ENCODE peak calls at places on chromosomes 6 and 20, in six cellular contexts. One of them, this sample, is unnamed.

GRCh38 chr6:135346747-135347146 is 150.8 kb downstream of the AHI1 start:
- DNase-seq in glomerular endothelial cell: no peak
- DNase-seq in AG08396: no peak
- DNase-seq in NCI-H524: no peak
- DNase-seq in GM23338: no peak
- DNase-seq in RPMI8226: no peak
- DNase-seq in this sample: no peak

GRCh38 chr20:59154317-59155013 is 9.2 kb upstream of the ZNF831 start:
- DNase-seq in NCI-H524: no peak
- DNase-seq in glomerular endothelial cell: no peak
- DNase-seq in RPMI8226: no peak
- DNase-seq in AG08396: no peak
- DNase-seq in GM23338: no peak
- DNase-seq in this sample: no peak

GRCh38 chr6:79610301-79611009 is 20.7 kb upstream of the SH3BGRL2 start:
- DNase-seq in NCI-H524: no peak
- DNase-seq in GM23338: no peak
- DNase-seq in RPMI8226: no peak
- DNase-seq in glomerular endothelial cell: no peak
- DNase-seq in AG08396: no peak
- DNase-seq in this sample: no peak

GRCh38 chr20:48932375-48932941 is 10.9 kb downstream of the ARFGEF2 start:
- DNase-seq in RPMI8226: no peak
- DNase-seq in NCI-H524: no peak
- DNase-seq in GM23338: no peak
- DNase-seq in AG08396: peak
- DNase-seq in glomerular endothelial cell: no peak
- DNase-seq in this sample: no peak

GRCh38 chr6:30891816-30892553 is 7.7 kb downstream of the DDR1 start:
- DNase-seq in AG08396: no peak
- DNase-seq in RPMI8226: no peak
- DNase-seq in NCI-H524: no peak
- DNase-seq in GM23338: no peak
- DNase-seq in glomerular endothelial cell: no peak
- DNase-seq in this sample: no peak

GRCh38 chr6:16430661-16431089 is 192.3 kb downstream of the GMPR start:
- DNase-seq in glomerular endothelial cell: no peak
- DNase-seq in RPMI8226: no peak
- DNase-seq in NCI-H524: no peak
- DNase-seq in AG08396: no peak
- DNase-seq in GM23338: no peak
- DNase-seq in this sample: no peak

GRCh38 chr20:37202267-37202943 is 23.1 kb upstream of the MROH8 start:
- DNase-seq in AG08396: peak
- DNase-seq in glomerular endothelial cell: no peak
- DNase-seq in RPMI8226: peak
- DNase-seq in NCI-H524: peak
- DNase-seq in GM23338: peak
- DNase-seq in this sample: peak

GRCh38 chr6:138724015-138724414 is 49.6 kb upstream of the CCDC28A start:
- DNase-seq in RPMI8226: no peak
- DNase-seq in NCI-H524: no peak
- DNase-seq in glomerular endothelial cell: no peak
- DNase-seq in GM23338: no peak
- DNase-seq in AG08396: no peak
- DNase-seq in this sample: peak

GRCh38 chr6:168212322-168212721 is 107.3 kb downstream of the DACT2 start:
- DNase-seq in glomerular endothelial cell: no peak
- DNase-seq in AG08396: no peak
- DNase-seq in RPMI8226: no peak
- DNase-seq in GM23338: no peak
- DNase-seq in NCI-H524: no peak
- DNase-seq in this sample: no peak

GRCh38 chr6:113697642-113698410 is 159.3 kb upstream of the MARCKS start:
- DNase-seq in RPMI8226: no peak
- DNase-seq in AG08396: peak
- DNase-seq in glomerular endothelial cell: no peak
- DNase-seq in NCI-H524: no peak
- DNase-seq in GM23338: no peak
- DNase-seq in this sample: no peak

GRCh38 chr6:157314705-157315321 is 8.5 kb downstream of the TMEM242 start:
- DNase-seq in GM23338: peak
- DNase-seq in RPMI8226: peak
- DNase-seq in NCI-H524: no peak
- DNase-seq in AG08396: peak
- DNase-seq in glomerular endothelial cell: peak
- DNase-seq in this sample: peak

GRCh38 chr6:136975089-136975715 is 53.1 kb downstream of the SLC35D3 start:
- DNase-seq in glomerular endothelial cell: no peak
- DNase-seq in AG08396: no peak
- DNase-seq in GM23338: no peak
- DNase-seq in RPMI8226: peak
- DNase-seq in NCI-H524: no peak
- DNase-seq in this sample: no peak

GRCh38 chr20:51639206-51639832 is 96.8 kb upstream of the NFATC2 start:
- DNase-seq in glomerular endothelial cell: no peak
- DNase-seq in GM23338: peak
- DNase-seq in NCI-H524: peak
- DNase-seq in RPMI8226: peak
- DNase-seq in AG08396: peak
- DNase-seq in this sample: peak

GRCh38 chr6:158938811-158939254 is 61.2 kb downstream of the RSPH3 start:
- DNase-seq in RPMI8226: no peak
- DNase-seq in NCI-H524: no peak
- DNase-seq in GM23338: peak
- DNase-seq in glomerular endothelial cell: no peak
- DNase-seq in AG08396: no peak
- DNase-seq in this sample: no peak

GRCh38 chr6:122548281-122548680 is 61.9 kb upstream of the PKIB start:
- DNase-seq in AG08396: no peak
- DNase-seq in RPMI8226: no peak
- DNase-seq in NCI-H524: no peak
- DNase-seq in glomerular endothelial cell: no peak
- DNase-seq in GM23338: no peak
- DNase-seq in this sample: no peak

GRCh38 chr20:21511850-21512633 is 1.8 kb downstream of the NKX2-2 start:
- DNase-seq in AG08396: peak
- DNase-seq in glomerular endothelial cell: no peak
- DNase-seq in NCI-H524: no peak
- DNase-seq in GM23338: peak
- DNase-seq in RPMI8226: no peak
- DNase-seq in this sample: no peak

GRCh38 chr20:18984238-18985200 is 170.9 kb downstream of the SCP2D1 start:
- DNase-seq in GM23338: no peak
- DNase-seq in NCI-H524: no peak
- DNase-seq in RPMI8226: no peak
- DNase-seq in glomerular endothelial cell: no peak
- DNase-seq in AG08396: no peak
- DNase-seq in this sample: no peak

GRCh38 chr6:7974932-7975763 is 64.6 kb upstream of the TXNDC5 start:
- DNase-seq in RPMI8226: no peak
- DNase-seq in GM23338: no peak
- DNase-seq in glomerular endothelial cell: peak
- DNase-seq in NCI-H524: no peak
- DNase-seq in AG08396: peak
- DNase-seq in this sample: peak

GRCh38 chr6:40356242-40356910 is 230.8 kb downstream of the LRFN2 start:
- DNase-seq in NCI-H524: no peak
- DNase-seq in RPMI8226: no peak
- DNase-seq in glomerular endothelial cell: no peak
- DNase-seq in AG08396: no peak
- DNase-seq in GM23338: no peak
- DNase-seq in this sample: no peak

GRCh38 chr20:57996936-57997629 is 231.4 kb downstream of the ANKRD60 start:
- DNase-seq in glomerular endothelial cell: no peak
- DNase-seq in NCI-H524: no peak
- DNase-seq in RPMI8226: no peak
- DNase-seq in AG08396: no peak
- DNase-seq in GM23338: no peak
- DNase-seq in this sample: no peak

GRCh38 chr6:25476126-25476525 is 175.9 kb upstream of the SCGN start:
- DNase-seq in AG08396: no peak
- DNase-seq in RPMI8226: no peak
- DNase-seq in NCI-H524: no peak
- DNase-seq in glomerular endothelial cell: no peak
- DNase-seq in GM23338: no peak
- DNase-seq in this sample: no peak

GRCh38 chr20:49906615-49907154 is 8.6 kb downstream of the SPATA2 start:
- DNase-seq in NCI-H524: no peak
- DNase-seq in glomerular endothelial cell: no peak
- DNase-seq in AG08396: no peak
- DNase-seq in RPMI8226: no peak
- DNase-seq in GM23338: no peak
- DNase-seq in this sample: no peak

GRCh38 chr6:81727876-81728517 is 24.5 kb downstream of the TENT5A start:
- DNase-seq in glomerular endothelial cell: no peak
- DNase-seq in NCI-H524: no peak
- DNase-seq in AG08396: no peak
- DNase-seq in GM23338: no peak
- DNase-seq in RPMI8226: no peak
- DNase-seq in this sample: no peak

GRCh38 chr6:44386929-44387345 is 569 bp upstream of the CDC5L start:
- DNase-seq in AG08396: peak
- DNase-seq in glomerular endothelial cell: no peak
- DNase-seq in RPMI8226: no peak
- DNase-seq in NCI-H524: no peak
- DNase-seq in GM23338: no peak
- DNase-seq in this sample: no peak

GRCh38 chr6:150165020-150165702 is 22.3 kb downstream of the PPP1R14C start:
- DNase-seq in NCI-H524: no peak
- DNase-seq in glomerular endothelial cell: no peak
- DNase-seq in RPMI8226: no peak
- DNase-seq in AG08396: no peak
- DNase-seq in GM23338: no peak
- DNase-seq in this sample: no peak

GRCh38 chr6:54288476-54288875 is 19.8 kb upstream of the TINAG start:
- DNase-seq in RPMI8226: no peak
- DNase-seq in NCI-H524: no peak
- DNase-seq in AG08396: no peak
- DNase-seq in glomerular endothelial cell: no peak
- DNase-seq in GM23338: no peak
- DNase-seq in this sample: no peak

This sample was measured in foreskin melanocyte.